ENCODE peak calls at places on chromosomes 4 and X, in five cellular contexts. Y is Panc1; F is gastrocnemius medialis; J is HCT116; C is CD4-positive, CD25-positive, alpha-beta regulatory T cell. U is an unnamed sample.
A peak's percentile ranks its signal among the peaks of the same experiment; 100 is the strongest.

GRCh38 chr4:3365326-3365725 is 72.5 kb downstream of the RGS12 start:
- DNase-seq in F (no peak), Y (no peak), J (no peak), C (no peak), U (no peak)

GRCh38 chr4:171759274-171759673 is 53.9 kb upstream of the GALNTL6 start:
- DNase-seq in J (no peak), Y (no peak), C (no peak), F (no peak), U (no peak)

GRCh38 chr4:1533501-1534064 is 127.3 kb upstream of the NKX1-1 start:
- DNase-seq in J (no peak), C (no peak), F (no peak), Y (no peak), U (no peak)

GRCh38 chrX:122703762-122704161 is 480.3 kb upstream of the GRIA3 start:
- DNase-seq in J (no peak), Y (no peak), F (no peak), C (no peak), U (no peak)

GRCh38 chrX:5646818-5647217 is 581.8 kb downstream of the NLGN4X start:
- DNase-seq in J (no peak), Y (no peak), F (no peak), C (no peak), U (no peak)

GRCh38 chr4:64409300-64409699 is at the start of gene TECRL:
- DNase-seq in J (no peak), C (no peak), F (no peak), Y (no peak), U (no peak)

GRCh38 chr4:35228318-35228717 is 1016.0 kb downstream of the ARAP2 start:
- DNase-seq in C (no peak), F (no peak), J (no peak), Y (no peak), U (no peak)

GRCh38 chrX:41164469-41164868 is 79.2 kb downstream of the USP9X start:
- DNase-seq in F (no peak), J (no peak), C (no peak), Y (no peak), U (no peak)

GRCh38 chrX:138150709-138151108 is 560.8 kb downstream of the FGF13 start:
- DNase-seq in J (no peak), C (peak; percentile 2), F (no peak), Y (no peak), U (no peak)

GRCh38 chrX:24594531-24594930 is 52.6 kb downstream of the PCYT1B start:
- DNase-seq in J (no peak), Y (no peak), C (no peak), F (no peak), U (no peak)

GRCh38 chr4:75683482-75684155 is 10.4 kb upstream of the G3BP2 start:
- DNase-seq in C (no peak), J (no peak), F (no peak), Y (no peak), U (no peak)

GRCh38 chr4:165532976-165533375 is 154.2 kb downstream of the CPE start:
- DNase-seq in F (no peak), Y (no peak), J (no peak), C (no peak), U (no peak)

GRCh38 chrX:2464677-2465166 is 36.1 kb downstream of the DHRSX start:
- DNase-seq in F (no peak), C (no peak), Y (no peak), J (peak; percentile 99), U (no peak)

GRCh38 chrX:110407910-110408545 is 49.4 kb downstream of the RTL9 start:
- DNase-seq in J (peak; percentile 39), C (peak; percentile 57), Y (peak; percentile 43), F (peak; percentile 23), U (peak; percentile 17)

GRCh38 chr4:56671373-56671772 is 9.7 kb downstream of the HOPX start:
- DNase-seq in F (no peak), J (no peak), Y (no peak), C (no peak), U (no peak)
- H3K27me3 ChIP-seq in F (no peaks in the 10 kb centered on the region), J (no peaks in the 10 kb centered on the region), Y (no peaks in the 10 kb centered on the region), C (peaks cover 5% of the 10 kb centered on the region), U (no peaks in the 10 kb centered on the region)

DNA sequence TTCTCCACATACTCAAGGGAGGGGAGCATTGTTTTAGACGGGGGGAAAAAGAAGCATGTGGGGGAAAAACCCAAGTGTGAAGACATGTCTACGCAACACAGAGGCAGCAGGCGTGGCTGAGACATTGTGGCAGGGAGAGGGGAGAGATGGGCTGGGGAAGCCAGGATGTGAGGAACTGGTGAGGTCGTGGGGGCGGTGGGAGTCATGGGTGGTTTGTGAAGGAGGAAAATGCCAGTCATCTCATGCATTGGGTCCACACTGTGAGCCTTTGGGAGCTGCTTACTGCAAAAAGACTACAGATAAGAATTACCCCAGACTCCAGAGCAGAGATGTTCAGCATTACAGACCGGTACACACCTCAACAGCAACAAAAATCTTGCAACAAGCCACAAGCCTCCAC is 2.1 kb downstream of the JAKMIP1 start:
- DNase-seq in J (no peak), Y (no peak), F (no peak), C (peak; percentile 30), U (peak; percentile 58)
- H3K27ac ChIP-seq in J (no peak overlapping the region), Y (no peak overlapping the region), F (no peak overlapping the region), C (peak overlapping the region; percentile 68), U (no peak overlapping the region)

GRCh38 chr4:31189938-31190337 is 469.8 kb downstream of the PCDH7 start:
- DNase-seq in Y (no peak), J (no peak), C (no peak), F (no peak), U (no peak)
- H3K4me1 ChIP-seq in Y (no peaks in the 10 kb centered on the region), J (no peaks in the 10 kb centered on the region), C (no peaks in the 10 kb centered on the region), F (no peaks in the 10 kb centered on the region), U (no peaks in the 10 kb centered on the region)

GRCh38 chr4:123976875-123977274 is 580.3 kb downstream of the SPRY1 start:
- DNase-seq in J (no peak), Y (no peak), F (no peak), C (no peak), U (no peak)
- H3K27me3 ChIP-seq in J (no peaks in the 10 kb centered on the region), Y (no peaks in the 10 kb centered on the region), F (no peaks in the 10 kb centered on the region), C (no peaks in the 10 kb centered on the region), U (no peaks in the 10 kb centered on the region)

GRCh38 chr4:178602833-178603232 is 1160.6 kb upstream of the AGA start:
- DNase-seq in J (no peak), C (no peak), Y (no peak), F (no peak), U (no peak)

GRCh38 chr4:178599521-178599920 is 1157.3 kb upstream of the AGA start:
- DNase-seq in F (no peak), Y (no peak), J (no peak), C (no peak), U (no peak)

GRCh38 chr4:178598672-178599071 is 1156.4 kb upstream of the AGA start:
- DNase-seq in Y (no peak), C (no peak), F (no peak), J (no peak), U (no peak)
- H3K27ac ChIP-seq in Y (no peak overlapping the region), C (no peak overlapping the region), F (no peak overlapping the region), J (no peak overlapping the region), U (no peak overlapping the region)

GRCh38 chr4:89301003-89301402 is 6.6 kb downstream of the GPRIN3 start:
- DNase-seq in F (no peak), Y (no peak), J (no peak), C (no peak), U (no peak)
- H3K4me1 ChIP-seq in F (no peaks in the 10 kb centered on the region), Y (no peaks in the 10 kb centered on the region), J (no peaks in the 10 kb centered on the region), C (peaks cover 97% of the 10 kb centered on the region), U (peaks cover 69% of the 10 kb centered on the region)